ENCODE peak calls at places on chromosome 20, in seven cellular contexts. Y is K562, N is GM12878, I is HCT116, K is H1, V is HepG2, Z is SK-N-SH. C is an unnamed sample.

GRCh38 chr20:24208652-24209051 is 220.1 kb upstream of the GGTLC1 start:
- DNase-seq in Z (no peak), N (no peak), K (no peak), V (peak), Y (no peak), I (no peak), C (peak)

GRCh38 chr20:18388860-18389259 is 78.0 kb downstream of the DZANK1 start:
- DNase-seq in I (peak), Y (no peak), V (peak), N (no peak), K (no peak), Z (no peak), C (no peak)

GRCh38 chr20:53957421-53958172 is 112.8 kb downstream of the BCAS1 start:
- DNase-seq in N (no peak), I (no peak), Y (no peak), Z (no peak), K (no peak), V (no peak), C (no peak)

GRCh38 chr20:60206259-60206658 is 248.0 kb downstream of the CDH26 start:
- DNase-seq in N (no peak), Y (peak), I (peak), K (no peak), Z (peak), V (peak), C (peak)

GRCh38 chr20:955111-955510 is 39.0 kb upstream of the ANGPT4 start:
- DNase-seq in Z (no peak), K (no peak), V (no peak), Y (no peak), I (no peak), N (no peak), C (no peak)

GRCh38 chr20:8129211-8129986 is 2.7 kb upstream of the PLCB1 start:
- DNase-seq in Y (no peak), Z (no peak), I (no peak), K (no peak), N (no peak), V (peak), C (no peak)

GRCh38 chr20:48830826-48831318 is 3.1 kb upstream of the PREX1 start:
- DNase-seq in K (no peak), Y (no peak), V (no peak), I (no peak), Z (no peak), N (no peak), C (no peak)

GRCh38 chr20:41078329-41078728 is 49.7 kb downstream of the TOP1 start:
- DNase-seq in Z (peak), Y (peak), I (no peak), V (peak), K (no peak), N (peak), C (peak)

GRCh38 chr20:4962257-4962855 is 39.0 kb downstream of the SLC23A2 start:
- DNase-seq in V (no peak), Y (peak), N (no peak), Z (no peak), K (no peak), I (no peak), C (no peak)

GRCh38 chr20:5766085-5766764 is 16.0 kb downstream of the SHLD1 start:
- DNase-seq in K (no peak), I (no peak), N (no peak), Z (no peak), V (no peak), Y (no peak), C (no peak)

GRCh38 chr20:16018881-16019280 is 554.4 kb downstream of the KIF16B start:
- DNase-seq in I (no peak), Y (no peak), V (no peak), Z (no peak), K (no peak), N (no peak), C (no peak)

GRCh38 chr20:62201173-62202082 is 18.6 kb downstream of the MTG2 start:
- DNase-seq in Y (no peak), I (no peak), K (no peak), N (peak), Z (no peak), V (no peak), C (no peak)

GRCh38 chr20:481167-481566 is 18.8 kb upstream of the TBC1D20 start:
- DNase-seq in I (no peak), V (no peak), N (no peak), Y (no peak), Z (no peak), K (no peak), C (no peak)

GRCh38 chr20:32566379-32567374 is 18.5 kb downstream of the NOL4L start:
- DNase-seq in I (no peak), Y (no peak), Z (no peak), K (no peak), N (no peak), V (no peak), C (no peak)

GRCh38 chr20:61024390-61024789 is 227.7 kb upstream of the CDH4 start:
- DNase-seq in I (no peak), Y (no peak), N (no peak), V (no peak), Z (no peak), K (no peak), C (no peak)

GRCh38 chr20:5569021-5569420 is 181.2 kb upstream of the SHLD1 start:
- DNase-seq in Y (peak), V (peak), I (peak), N (no peak), K (no peak), Z (peak), C (peak)

GRCh38 chr20:4947817-4948559 is 53.3 kb downstream of the SLC23A2 start:
- DNase-seq in Y (no peak), Z (no peak), I (no peak), K (no peak), N (no peak), V (no peak), C (no peak)

GRCh38 chr20:50546729-50547314 is 36.6 kb downstream of the PTPN1 start:
- DNase-seq in I (no peak), Z (no peak), K (no peak), N (no peak), Y (no peak), V (no peak), C (no peak)

GRCh38 chr20:60152792-60153191 is 194.6 kb downstream of the CDH26 start:
- DNase-seq in K (no peak), V (no peak), Z (no peak), I (no peak), N (no peak), Y (no peak), C (no peak)

GRCh38 chr20:29690274-29690673 is 1567.2 kb upstream of the DEFB115 start:
- DNase-seq in K (no peak), Z (no peak), I (no peak), N (no peak), V (no peak), Y (no peak), C (no peak)

GRCh38 chr20:10349118-10349517 is 84.9 kb downstream of the MKKS start:
- DNase-seq in Z (no peak), Y (no peak), K (no peak), V (peak), I (no peak), N (no peak), C (no peak)

GRCh38 chr20:54078296-54078695 is 7.9 kb upstream of the BCAS1 start:
- DNase-seq in Z (no peak), V (peak), I (no peak), K (no peak), N (no peak), Y (no peak), C (no peak)

GRCh38 chr20:9392892-9393857 is 121.2 kb upstream of the LAMP5 start:
- DNase-seq in N (no peak), Y (peak), Z (peak), I (peak), K (peak), V (peak), C (peak)

GRCh38 chr20:48769111-48769879 is 58.5 kb downstream of the PREX1 start:
- DNase-seq in I (no peak), Y (peak), K (no peak), N (no peak), V (no peak), Z (no peak), C (no peak)

GRCh38 chr20:23153696-23154341 is 67.7 kb upstream of the CD93 start:
- DNase-seq in N (no peak), I (no peak), Y (no peak), Z (no peak), V (no peak), K (no peak), C (no peak)

GRCh38 chr20:61828891-61829290 is 236.8 kb downstream of the TAF4 start:
- DNase-seq in I (no peak), V (no peak), Y (no peak), K (no peak), Z (no peak), N (no peak), C (no peak)

GRCh38 chr20:22795455-22795854 is 211.1 kb upstream of the FOXA2 start:
- DNase-seq in V (no peak), K (no peak), N (no peak), Z (no peak), Y (no peak), I (no peak), C (no peak)

GRCh38 chr20:676315-676937 is 824 bp upstream of the SCRT2 start:
- DNase-seq in K (no peak), V (no peak), I (no peak), Z (peak), N (no peak), Y (no peak), C (no peak)

GRCh38 chr20:49385471-49385870 is 97.0 kb downstream of the KCNB1 start:
- DNase-seq in I (peak), N (no peak), V (peak), K (no peak), Y (peak), Z (peak), C (peak)

GRCh38 chr20:23407770-23408467 is 13.4 kb downstream of the NAPB start:
- DNase-seq in V (no peak), Y (no peak), K (no peak), I (no peak), N (no peak), Z (no peak), C (no peak)

GRCh38 chr20:64239449-64240242 is 15.9 kb upstream of the PCMTD2 start:
- DNase-seq in I (no peak), Y (no peak), Z (no peak), K (no peak), V (no peak), N (no peak), C (no peak)

GRCh38 chr20:23048283-23049200 is 930 bp downstream of the THBD start:
- DNase-seq in I (no peak), K (no peak), Y (no peak), N (no peak), Z (no peak), V (no peak), C (no peak)

GRCh38 chr20:58054744-58055373 is 173.6 kb downstream of the ANKRD60 start:
- DNase-seq in Z (no peak), Y (no peak), N (no peak), I (no peak), K (no peak), V (no peak), C (peak)
- TF ChIP-seq JUND in Z (no peak), Y (no peak), N (no peak), I (no peak), K (no peak), V (no peak), C (no peak)

DNA sequence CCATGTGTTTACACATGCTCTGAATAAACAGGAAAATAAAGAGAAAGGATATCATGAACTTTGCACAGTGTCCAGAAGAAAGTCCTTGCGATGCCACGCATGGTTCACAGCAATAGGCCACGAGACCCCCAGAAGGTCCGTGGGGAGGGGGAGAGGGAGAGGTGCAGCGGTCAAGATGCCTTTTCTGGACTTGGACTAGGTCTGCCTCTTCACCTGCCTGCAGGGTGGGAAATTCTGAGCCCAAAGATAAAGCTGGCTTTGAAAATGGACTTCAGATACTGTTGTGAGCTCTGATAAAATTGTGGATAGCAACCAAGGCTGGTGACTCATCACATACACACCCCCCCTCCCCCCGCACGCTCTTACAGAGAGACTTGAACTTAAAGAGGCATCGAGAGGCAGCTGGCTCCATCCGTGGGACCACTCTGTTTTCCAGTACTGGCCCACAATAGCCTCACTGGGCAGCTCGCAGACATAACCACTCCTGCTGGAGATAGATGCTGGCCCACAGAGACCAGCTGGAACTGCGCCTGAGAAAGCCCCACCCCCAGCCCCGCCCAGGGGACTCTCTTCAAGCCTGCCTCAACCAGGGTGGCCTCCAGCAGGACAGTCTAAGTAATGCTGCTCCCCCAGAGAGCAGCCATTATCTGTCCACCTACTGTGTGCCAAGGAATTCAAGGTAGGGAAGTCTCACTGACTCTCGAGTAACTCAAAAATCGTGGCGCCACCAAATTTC is 21.2 kb upstream of the NFATC2 start:
- DNase-seq in I (peak), N (no peak), K (no peak), V (peak), Y (peak), Z (peak), C (peak)
- TF ChIP-seq JUND in I (peak), N (no peak), K (peak), V (peak), Y (peak), Z (peak), C (no peak)

GRCh38 chr20:25341716-25342680 is 48.6 kb downstream of the ABHD12 start:
- DNase-seq in Z (no peak), Y (no peak), K (no peak), V (no peak), N (no peak), I (no peak), C (no peak)
- TF ChIP-seq JUND in Z (no peak), Y (no peak), K (no peak), V (no peak), N (no peak), I (no peak), C (no peak)

GRCh38 chr20:57809661-57810172 is 99.9 kb upstream of the PMEPA1 start:
- DNase-seq in I (no peak), Y (no peak), V (no peak), N (no peak), Z (peak), K (no peak), C (peak)
- TF ChIP-seq JUND in I (no peak), Y (no peak), V (no peak), N (no peak), Z (no peak), K (no peak), C (no peak)

GRCh38 chr20:45346291-45346718 is 1.9 kb downstream of the SDC4 start:
- DNase-seq in Y (peak), K (no peak), I (no peak), Z (no peak), V (no peak), N (no peak), C (no peak)
- TF ChIP-seq JUND in Y (no peak), K (no peak), I (no peak), Z (no peak), V (no peak), N (no peak), C (no peak)

DNA sequence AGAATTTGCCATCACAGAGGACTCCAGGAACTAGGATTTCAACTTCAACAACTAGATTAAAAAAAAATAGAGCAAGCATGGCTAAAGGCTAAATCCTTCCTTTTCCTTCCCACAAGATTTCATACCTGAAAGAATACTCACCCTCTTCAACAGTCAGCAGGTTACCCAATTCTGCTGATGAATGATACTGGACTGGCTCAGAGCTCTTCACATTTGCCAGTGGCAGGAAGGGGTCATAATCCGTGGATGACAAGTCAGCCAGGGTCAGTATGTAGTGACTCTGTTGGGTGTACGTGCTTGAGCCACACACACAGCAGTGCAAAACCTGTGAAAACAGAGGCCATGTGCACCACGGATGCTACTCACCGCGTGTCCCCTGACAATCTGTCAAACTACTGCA is 152.9 kb downstream of the INSM1 start:
- DNase-seq in K (no peak), Y (no peak), N (no peak), Z (no peak), V (no peak), I (no peak), C (no peak)
- TF ChIP-seq JUND in K (no peak), Y (no peak), N (no peak), Z (no peak), V (no peak), I (no peak), C (no peak)

GRCh38 chr20:37564016-37564387 is 36.3 kb upstream of the BLCAP start:
- DNase-seq in N (no peak), V (no peak), I (no peak), K (no peak), Y (no peak), Z (no peak), C (no peak)

GRCh38 chr20:37565134-37565811 is 37.6 kb upstream of the BLCAP start:
- DNase-seq in Z (no peak), K (no peak), N (no peak), V (no peak), I (no peak), Y (no peak), C (no peak)

GRCh38 chr20:37566590-37567330 is 39.1 kb upstream of the BLCAP start:
- DNase-seq in Y (no peak), K (no peak), N (no peak), I (no peak), V (no peak), Z (no peak), C (no peak)

GRCh38 chr20:37562695-37563480 is 35.2 kb upstream of the BLCAP start:
- DNase-seq in K (no peak), V (no peak), Z (no peak), N (no peak), I (no peak), Y (no peak), C (no peak)

DNA sequence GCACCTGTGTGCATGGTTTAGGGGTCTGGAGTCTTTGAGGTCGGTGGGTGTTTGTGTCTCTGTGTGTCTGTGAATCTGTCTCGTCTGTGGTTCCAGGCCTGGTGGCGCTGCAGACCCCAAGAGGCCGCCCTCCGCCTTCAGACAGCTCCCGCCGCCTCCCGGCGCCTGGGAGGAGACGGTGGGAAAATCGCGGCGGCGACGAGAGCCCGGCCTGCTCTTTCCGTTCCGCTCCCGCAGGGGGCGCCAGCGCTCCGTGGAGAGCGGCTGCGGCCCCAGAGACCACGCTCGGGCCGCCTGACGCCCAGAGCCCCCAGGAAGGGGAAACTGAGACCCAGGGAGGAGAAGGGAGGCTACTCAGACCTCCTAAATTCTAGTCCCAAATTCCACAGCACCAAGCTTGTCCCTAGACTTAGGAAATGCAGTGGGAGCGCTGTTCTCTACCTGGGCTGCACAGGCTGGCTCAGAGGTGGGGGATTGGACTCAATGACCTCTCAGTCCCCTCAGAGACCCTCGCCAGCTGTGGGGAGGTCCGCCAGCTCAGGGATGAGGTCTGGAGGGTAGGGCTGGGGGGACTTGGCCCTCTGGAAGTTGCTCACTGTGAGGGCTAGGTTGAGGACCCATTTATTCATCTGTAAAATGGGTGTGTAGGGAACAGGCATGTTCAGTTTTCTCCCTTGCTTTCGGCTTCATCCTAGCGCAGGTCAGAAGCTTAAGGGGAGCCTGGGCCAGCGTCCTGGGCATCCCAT is 36.9 kb upstream of the BLCAP start:
- DNase-seq in K (no peak), I (no peak), Z (peak), Y (peak), V (peak), N (no peak), C (peak)
- TF ChIP-seq JUND in K (no peak), I (no peak), Z (no peak), Y (no peak), V (no peak), N (no peak), C (no peak)

GRCh38 chr20:35617397-35618031 is 1.9 kb downstream of the SPAG4 start:
- DNase-seq in I (no peak), Y (peak), N (peak), K (no peak), Z (peak), V (peak), C (peak)
- TF ChIP-seq JUND in I (no peak), Y (no peak), N (no peak), K (no peak), Z (no peak), V (peak), C (no peak)

C was measured in T47D.